ENCODE peak calls at places on chromosomes 16 and 17, in nine cellular contexts. M is HFFc6; W is RPMI8226; U is kidney tubule cell; Z is stimulated activated CD8-positive, alpha-beta memory T cell treated with anti-CD3 and anti-CD28 coated beads, Interleukin-4, amount 100 ng/mL, for 48 hours; Q is uterus; I is lower leg skin; O is BE2C; P is activated CD4-positive, CD25-positive, alpha-beta regulatory T cell. K is an unnamed sample.

GRCh38 chr17:81511550-81511799 is 1.1 kb downstream of the ACTG1 start:
- DNase-seq in M (no peak), W (no peak), U (no peak), Z (no peak), Q (no peak), I (no peak), O (no peak), P (no peak), K (no peak)

GRCh38 chr17:43341705-43342600 is 56.8 kb upstream of the ARL4D start:
- DNase-seq in M (peak; percentile 69), W (no peak), U (peak; percentile 23), Z (no peak), Q (no peak), I (no peak), O (no peak), P (no peak), K (peak; percentile 61)

GRCh38 chr17:34763727-34764665 is 184.6 kb downstream of the TMEM132E start:
- DNase-seq in M (no peak), W (no peak), U (peak; percentile 51), Z (no peak), Q (no peak), I (no peak), O (no peak), P (no peak), K (no peak)

GRCh38 chr17:43757171-43757660 is 1.4 kb downstream of the SOST start:
- DNase-seq in M (no peak), W (no peak), U (no peak), Z (no peak), Q (no peak), I (no peak), O (no peak), P (no peak), K (no peak)

GRCh38 chr17:31126318-31126717 is 31.5 kb downstream of the NF1 start:
- DNase-seq in M (no peak), W (no peak), U (no peak), Z (no peak), Q (no peak), I (no peak), O (no peak), P (no peak), K (no peak)

GRCh38 chr16:75250809-75251279 is 580 bp downstream of the BCAR1 start:
- DNase-seq in M (no peak), W (peak; percentile 33), U (peak; percentile 70), Z (no peak), Q (peak; percentile 51), I (no peak), O (peak; percentile 57), P (no peak), K (peak; percentile 43)

GRCh38 chr17:34368455-34369195 is 5.6 kb upstream of the CCL1 start:
- DNase-seq in M (no peak), W (no peak), U (no peak), Z (no peak), Q (no peak), I (no peak), O (no peak), P (no peak), K (no peak)

GRCh38 chr17:49928826-49929475 is 40.0 kb upstream of the DLX4 start:
- DNase-seq in M (no peak), W (no peak), U (peak; percentile 83), Z (no peak), Q (no peak), I (no peak), O (no peak), P (no peak), K (no peak)

GRCh38 chr17:32261521-32261792 is 4.2 kb upstream of the RHBDL3 start:
- DNase-seq in M (no peak), W (no peak), U (peak; percentile 19), Z (no peak), Q (no peak), I (no peak), O (no peak), P (no peak), K (no peak)

GRCh38 chr17:44197980-44198720 is 1.5 kb downstream of the ATXN7L3 start:
- DNase-seq in M (peak; percentile 45), W (peak; percentile 75), U (no peak), Z (peak; percentile 63), Q (no peak), I (no peak), O (no peak), P (no peak), K (peak; percentile 66)

GRCh38 chr16:52086901-52087300 is 460.0 kb downstream of the TOX3 start:
- DNase-seq in M (no peak), W (no peak), U (no peak), Z (no peak), Q (no peak), I (no peak), O (no peak), P (no peak), K (no peak)

GRCh38 chr17:76544916-76545365 is 5.1 kb downstream of the PRCD start:
- DNase-seq in M (no peak), W (no peak), U (no peak), Z (no peak), Q (no peak), I (no peak), O (no peak), P (no peak), K (no peak)

GRCh38 chr17:21214015-21214776 is at the start of gene TMEM11:
- DNase-seq in M (peak; percentile 95), W (peak; percentile 93), U (peak; percentile 96), Z (peak; percentile 95), Q (peak; percentile 95), I (peak; percentile 94), O (peak; percentile 92), P (peak; percentile 94), K (peak; percentile 98)

GRCh38 chr17:82520041-82520910 is 744 bp downstream of the FOXK2 start:
- DNase-seq in M (no peak), W (peak; percentile 50), U (no peak), Z (peak; percentile 51), Q (peak; percentile 33), I (no peak), O (peak; percentile 40), P (peak; percentile 14), K (peak; percentile 66)

GRCh38 chr17:51739245-51739886 is 419.1 kb downstream of the CA10 start:
- DNase-seq in M (no peak), W (no peak), U (peak; percentile 36), Z (no peak), Q (no peak), I (no peak), O (no peak), P (no peak), K (no peak)

GRCh38 chr17:79116575-79117368 is 42.1 kb downstream of the ENGASE start:
- DNase-seq in M (no peak), W (no peak), U (no peak), Z (no peak), Q (no peak), I (no peak), O (no peak), P (no peak), K (no peak)

GRCh38 chr17:8832711-8833352 is 33.7 kb upstream of the MFSD6L start:
- DNase-seq in M (no peak), W (no peak), U (peak; percentile 6), Z (peak; percentile 80), Q (no peak), I (no peak), O (peak; percentile 35), P (no peak), K (peak; percentile 69)

GRCh38 chr16:65837431-65837986 is 529.0 kb upstream of the CDH5 start:
- DNase-seq in M (no peak), W (no peak), U (no peak), Z (no peak), Q (no peak), I (no peak), O (no peak), P (no peak), K (no peak)

GRCh38 chr16:27398894-27399853 is 2.8 kb upstream of the IL21R start:
- DNase-seq in M (no peak), W (no peak), U (no peak), Z (no peak), Q (no peak), I (no peak), O (no peak), P (no peak), K (no peak)

GRCh38 chr17:69503711-69504110 is 89.2 kb downstream of the MAP2K6 start:
- DNase-seq in M (no peak), W (no peak), U (no peak), Z (no peak), Q (no peak), I (no peak), O (no peak), P (no peak), K (no peak)

GRCh38 chr17:72887917-72888316 is 204.6 kb downstream of the SLC39A11 start:
- DNase-seq in M (peak; percentile 16), W (no peak), U (no peak), Z (no peak), Q (no peak), I (no peak), O (no peak), P (no peak), K (no peak)

GRCh38 chr17:20216154-20216815 is 207.1 kb downstream of the SPECC1 start:
- DNase-seq in M (no peak), W (no peak), U (peak; percentile 79), Z (no peak), Q (no peak), I (no peak), O (no peak), P (no peak), K (no peak)

GRCh38 chr17:41800601-41801373 is 11.0 kb downstream of the P3H4 start:
- DNase-seq in M (peak; percentile 43), W (peak; percentile 91), U (peak; percentile 97), Z (no peak), Q (no peak), I (peak; percentile 79), O (no peak), P (no peak), K (no peak)

GRCh38 chr17:46045639-46046038 is 46.6 kb downstream of the STH start:
- DNase-seq in M (no peak), W (no peak), U (no peak), Z (no peak), Q (no peak), I (no peak), O (no peak), P (no peak), K (no peak)

GRCh38 chr16:89048087-89048729 is 45.4 kb upstream of the ACSF3 start:
- DNase-seq in M (no peak), W (no peak), U (no peak), Z (no peak), Q (no peak), I (no peak), O (peak; percentile 10), P (no peak), K (no peak)

GRCh38 chr16:85273293-85273692 is 161.0 kb upstream of the CIBAR2 start:
- DNase-seq in M (no peak), W (no peak), U (no peak), Z (no peak), Q (no peak), I (no peak), O (no peak), P (no peak), K (no peak)

GRCh38 chr16:20803192-20803560 is 3.1 kb downstream of the ERI2 start:
- DNase-seq in M (peak; percentile 25), W (no peak), U (peak; percentile 11), Z (no peak), Q (no peak), I (no peak), O (no peak), P (no peak), K (no peak)

GRCh38 chr16:68383858-68384257 is 64.5 kb downstream of the SMPD3 start:
- DNase-seq in M (no peak), W (no peak), U (no peak), Z (no peak), Q (no peak), I (no peak), O (no peak), P (no peak), K (no peak)

GRCh38 chr16:47392114-47392513 is 68.7 kb downstream of the ITFG1 start:
- DNase-seq in M (no peak), W (peak; percentile 58), U (peak; percentile 8), Z (no peak), Q (no peak), I (no peak), O (no peak), P (no peak), K (peak; percentile 18)

GRCh38 chr17:58314706-58315015 is 13.9 kb downstream of the TSPOAP1 start:
- DNase-seq in M (no peak), W (no peak), U (no peak), Z (peak; percentile 9), Q (no peak), I (no peak), O (no peak), P (no peak), K (no peak)

GRCh38 chr17:50909765-50910661 is 43.9 kb upstream of the TOB1 start:
- DNase-seq in M (no peak), W (no peak), U (no peak), Z (peak; percentile 80), Q (no peak), I (no peak), O (no peak), P (peak; percentile 58), K (peak; percentile 91)

K was measured in activated CD4-positive, alpha-beta T cell treated with anti-CD3 and anti-CD28 coated beads for 36 hours.